ENCODE peak calls at places on chromosome 13, in nine cellular contexts. I is fibroblast of lung, S is left ventricle myocardium inferior, O is cardiac muscle cell, B is psoas muscle, A is brain microvascular endothelial cell, F is left lung, U is testis, D is upper lobe of right lung. C is an unnamed sample. For H3K27me3, the result is how much of the 10 kb centered on the place peaks cover.

GRCh38 chr13:83452292-83452950 is 429.9 kb downstream of the SLITRK1 start:
- DNase-seq in I (no peak), S (no peak), O (no peak), B (no peak), A (no peak), F (no peak), U (no peak), D (peak), C (no peak)

GRCh38 chr13:113601166-113602070 is 16.9 kb downstream of the TFDP1 start:
- DNase-seq in I (no peak), S (no peak), O (no peak), B (no peak), A (no peak), F (no peak), U (no peak), D (no peak), C (no peak)

GRCh38 chr13:48448963-48449614 is 36.2 kb upstream of the LPAR6 start:
- DNase-seq in I (peak), S (no peak), O (peak), B (no peak), A (no peak), F (no peak), U (no peak), D (no peak), C (no peak)

GRCh38 chr13:89695343-89696257 is 1651.9 kb upstream of the MIR17HG start:
- DNase-seq in I (peak), S (no peak), O (peak), B (no peak), A (peak), F (no peak), U (peak), D (no peak), C (no peak)

GRCh38 chr13:46403851-46404731 is 17.0 kb upstream of the RUBCNL start:
- DNase-seq in I (no peak), S (no peak), O (no peak), B (no peak), A (no peak), F (peak), U (no peak), D (no peak), C (no peak)

GRCh38 chr13:106033634-106034033 is 501.8 kb downstream of the EFNB2 start:
- DNase-seq in I (peak), S (no peak), O (peak), B (no peak), A (peak), F (no peak), U (no peak), D (no peak), C (no peak)

GRCh38 chr13:31476266-31476665 is 263.1 kb upstream of the RXFP2 start:
- DNase-seq in I (peak), S (no peak), O (peak), B (no peak), A (peak), F (no peak), U (peak), D (no peak), C (no peak)

GRCh38 chr13:110265682-110266430 is 41.1 kb downstream of the COL4A1 start:
- DNase-seq in I (no peak), S (peak), O (no peak), B (peak), A (no peak), F (no peak), U (no peak), D (no peak), C (no peak)

GRCh38 chr13:48603375-48603774 is 50.4 kb upstream of the CYSLTR2 start:
- DNase-seq in I (no peak), S (no peak), O (no peak), B (no peak), A (no peak), F (no peak), U (no peak), D (no peak), C (no peak)

GRCh38 chr13:28483313-28483931 is 11.5 kb downstream of the FLT1 start:
- DNase-seq in I (no peak), S (no peak), O (no peak), B (no peak), A (no peak), F (no peak), U (no peak), D (no peak), C (no peak)

GRCh38 chr13:106858910-106859309 is 291.0 kb upstream of the ARGLU1 start:
- DNase-seq in I (no peak), S (no peak), O (no peak), B (no peak), A (no peak), F (no peak), U (no peak), D (no peak), C (no peak)

GRCh38 chr13:74136089-74136658 is 2.0 kb upstream of the KLF12 start:
- DNase-seq in I (peak), S (peak), O (peak), B (peak), A (peak), F (no peak), U (peak), D (peak), C (peak)

GRCh38 chr13:66578305-66578704 is 651.8 kb downstream of the PCDH9 start:
- DNase-seq in I (no peak), S (no peak), O (no peak), B (no peak), A (peak), F (no peak), U (no peak), D (no peak), C (no peak)

GRCh38 chr13:106210327-106210726 is 325.1 kb downstream of the EFNB2 start:
- DNase-seq in I (no peak), S (no peak), O (peak), B (no peak), A (peak), F (no peak), U (no peak), D (no peak), C (no peak)

GRCh38 chr13:36154567-36155231 is 23.5 kb upstream of the DCLK1 start:
- DNase-seq in I (no peak), S (peak), O (no peak), B (peak), A (peak), F (no peak), U (peak), D (no peak), C (no peak)

GRCh38 chr13:34849406-34849805 is 92.7 kb upstream of the NBEA start:
- DNase-seq in I (no peak), S (no peak), O (no peak), B (no peak), A (no peak), F (no peak), U (no peak), D (no peak), C (no peak)

GRCh38 chr13:106276876-106277275 is 258.6 kb downstream of the EFNB2 start:
- DNase-seq in I (no peak), S (no peak), O (no peak), B (no peak), A (no peak), F (no peak), U (no peak), D (no peak), C (no peak)

GRCh38 chr13:77833331-77833863 is 85.2 kb downstream of the EDNRB start:
- DNase-seq in I (peak), S (no peak), O (peak), B (no peak), A (no peak), F (no peak), U (no peak), D (no peak), C (no peak)

DNA sequence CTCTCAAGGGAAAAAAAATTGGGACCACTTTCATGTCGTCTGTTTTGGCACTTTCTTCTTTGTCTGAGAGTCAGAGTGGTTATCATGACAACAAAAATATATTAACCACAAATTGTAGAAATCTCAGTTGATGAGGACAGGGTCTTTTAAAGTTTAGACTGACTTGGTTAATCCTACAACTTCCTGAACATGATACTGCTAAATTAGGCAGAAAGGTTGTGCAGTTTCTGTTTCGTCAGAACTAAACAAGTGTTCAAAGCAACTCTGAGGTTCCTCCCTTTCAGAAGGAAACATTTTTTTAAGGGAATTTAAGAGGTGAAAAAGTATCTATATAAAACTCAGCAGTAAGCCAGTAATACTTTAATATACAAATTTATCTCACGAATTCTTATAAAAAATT is 15.3 kb downstream of the KLF5 start:
- DNase-seq in I (no peak), S (no peak), O (peak), B (no peak), A (no peak), F (no peak), U (no peak), D (no peak), C (no peak)
- H3K27ac ChIP-seq in I (no peak), S (no peak), O (no peak), B (no peak), A (no peak), F (peak), U (no peak), D (no peak), C (no peak)

GRCh38 chr13:25018729-25019115 is 77.2 kb upstream of the PABPC3 start:
- DNase-seq in I (no peak), S (no peak), O (no peak), B (no peak), A (no peak), F (no peak), U (peak), D (no peak), C (no peak)
- TF ChIP-seq CTCF in I (no peak), S (no peak), O (no peak), B (no peak), A (no peak), F (no peak), U (no peak), D (no peak), C (no peak)

DNA sequence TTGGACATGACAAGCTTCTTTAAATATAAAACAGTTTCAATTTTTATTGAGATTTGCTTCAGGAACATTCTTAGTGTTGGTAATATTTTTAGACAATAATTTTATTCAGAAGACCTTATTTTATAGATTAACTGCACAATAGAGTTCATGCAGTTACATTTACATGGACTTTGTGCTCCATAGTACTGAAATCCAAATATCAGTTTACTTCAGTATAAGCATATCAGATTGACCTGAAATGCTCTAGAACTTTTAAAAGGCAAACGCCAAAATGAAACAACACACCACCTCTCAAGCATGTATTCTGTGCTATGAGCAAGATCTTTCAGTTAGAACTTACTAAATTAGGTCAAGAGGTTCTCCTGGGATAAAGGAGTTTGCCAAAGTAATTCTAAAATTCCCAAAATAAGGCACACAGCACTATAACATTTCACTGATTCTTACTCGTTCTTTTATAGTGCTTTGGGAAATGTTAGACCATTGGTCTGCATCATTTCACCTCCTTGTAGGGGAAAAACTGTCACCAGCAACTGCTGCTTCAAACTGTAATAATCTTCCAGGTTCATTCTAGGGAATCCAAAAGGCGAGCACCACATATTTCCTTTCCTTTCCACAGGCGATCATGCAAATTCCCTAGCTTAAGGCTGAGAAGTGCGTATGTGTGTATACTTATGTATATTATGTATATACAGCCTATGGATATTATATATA is 275.4 kb downstream of the ENOX1 start:
- DNase-seq in I (no peak), S (no peak), O (no peak), B (no peak), A (no peak), F (no peak), U (no peak), D (no peak), C (no peak)
- H3K27me3 ChIP-seq in I (under half), S (under half), O (under half), B (under half), A (under half), F (under half), U (under half), D (under half), C (under half)

DNA sequence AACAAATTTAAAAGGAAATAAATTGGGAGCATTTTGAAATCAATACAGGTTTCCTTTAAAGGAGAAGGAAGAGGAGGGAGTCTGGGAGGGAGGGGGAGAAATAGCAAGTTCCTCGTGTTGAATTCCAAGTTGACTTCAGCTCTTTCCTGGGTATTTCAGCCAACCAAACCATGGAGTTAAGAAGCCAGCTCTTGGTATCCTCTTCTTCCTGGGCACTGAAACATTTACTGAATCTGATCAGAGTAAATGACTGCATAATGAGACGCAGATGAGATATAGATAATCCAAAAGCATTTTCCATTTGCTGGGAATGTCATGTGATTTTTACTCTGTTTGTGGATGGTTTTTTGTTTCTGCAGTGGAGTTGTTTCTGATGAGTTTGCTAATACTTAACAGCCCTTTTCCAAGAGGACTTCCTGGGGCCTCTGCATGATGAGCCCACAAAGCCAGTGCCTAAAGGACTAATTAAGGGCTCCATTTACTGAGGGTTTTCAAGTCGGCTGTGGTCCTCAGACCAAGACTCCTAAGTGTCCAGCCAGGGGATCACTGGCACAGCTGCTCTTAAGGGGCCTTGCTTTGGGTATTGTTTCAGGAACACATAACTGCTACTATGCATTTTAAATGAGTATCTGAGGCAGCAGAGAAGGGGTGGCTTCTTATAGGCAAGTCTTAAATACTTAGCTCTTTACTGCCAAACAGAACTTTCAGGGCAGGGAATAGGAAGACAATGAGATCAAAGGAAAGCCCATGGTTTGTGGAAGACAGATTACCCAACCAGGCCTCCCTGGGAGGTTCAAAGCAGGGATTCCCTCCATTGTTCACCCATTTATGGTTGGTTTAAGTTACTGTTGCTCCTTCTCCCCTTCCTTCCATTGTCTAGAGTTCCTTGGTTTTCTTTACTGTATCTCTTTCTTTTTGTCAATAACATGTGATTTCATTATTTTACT is 61.7 kb downstream of the TNFRSF19 start:
- DNase-seq in I (no peak), S (no peak), O (no peak), B (no peak), A (no peak), F (no peak), U (no peak), D (no peak), C (no peak)
- H3K27ac ChIP-seq in I (no peak), S (peak), O (peak), B (no peak), A (no peak), F (no peak), U (no peak), D (no peak), C (no peak)

DNA sequence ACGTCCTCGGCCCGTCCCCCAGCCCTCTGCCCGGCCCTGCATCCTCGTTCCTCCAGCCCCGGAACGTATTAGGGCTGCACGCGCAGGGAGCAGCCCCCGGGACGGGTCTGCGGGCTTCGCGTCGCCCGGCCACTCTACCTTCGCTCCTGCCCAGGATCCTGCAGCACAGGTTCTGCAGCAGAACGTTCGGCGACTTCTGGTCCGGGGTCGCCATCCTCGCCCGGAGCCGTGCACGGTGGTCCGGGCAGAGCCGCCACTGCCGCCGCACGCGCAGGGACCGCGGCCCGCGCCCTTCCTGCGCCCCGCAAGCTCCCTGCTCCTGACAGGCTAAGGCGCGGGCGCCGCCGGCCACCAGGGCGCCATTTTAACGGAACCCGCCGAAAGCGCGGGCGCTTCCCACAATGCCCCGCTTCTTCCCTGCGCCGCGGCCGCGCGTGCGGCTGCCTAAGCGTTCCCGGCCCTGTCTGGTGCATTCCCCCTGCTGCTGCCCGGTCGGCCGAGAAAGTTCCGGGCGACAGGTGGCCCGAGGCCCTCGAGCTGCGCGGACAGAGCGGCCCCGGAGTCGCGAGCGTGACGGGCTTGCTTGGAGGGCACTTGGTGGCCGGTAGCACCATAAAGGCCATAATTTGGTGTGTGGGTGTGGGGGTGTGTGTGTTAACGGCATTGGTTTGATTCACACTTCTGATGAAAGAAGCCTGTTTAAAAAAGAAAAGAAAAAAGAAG is at the start of gene TUBGCP3:
- DNase-seq in I (peak), S (peak), O (peak), B (peak), A (peak), F (peak), U (peak), D (peak), C (peak)
- TF ChIP-seq CTCF in I (no peak), S (peak), O (no peak), B (no peak), A (no peak), F (no peak), U (no peak), D (no peak), C (no peak)

GRCh38 chr13:97196340-97196739 is 25.8 kb upstream of the MBNL2 start:
- DNase-seq in I (no peak), S (no peak), O (no peak), B (no peak), A (no peak), F (no peak), U (no peak), D (no peak), C (no peak)
- H3K27me3 ChIP-seq in I (under half), S (under half), O (under half), B (under half), A (under half), F (under half), U (under half), D (under half), C (under half)

DNA sequence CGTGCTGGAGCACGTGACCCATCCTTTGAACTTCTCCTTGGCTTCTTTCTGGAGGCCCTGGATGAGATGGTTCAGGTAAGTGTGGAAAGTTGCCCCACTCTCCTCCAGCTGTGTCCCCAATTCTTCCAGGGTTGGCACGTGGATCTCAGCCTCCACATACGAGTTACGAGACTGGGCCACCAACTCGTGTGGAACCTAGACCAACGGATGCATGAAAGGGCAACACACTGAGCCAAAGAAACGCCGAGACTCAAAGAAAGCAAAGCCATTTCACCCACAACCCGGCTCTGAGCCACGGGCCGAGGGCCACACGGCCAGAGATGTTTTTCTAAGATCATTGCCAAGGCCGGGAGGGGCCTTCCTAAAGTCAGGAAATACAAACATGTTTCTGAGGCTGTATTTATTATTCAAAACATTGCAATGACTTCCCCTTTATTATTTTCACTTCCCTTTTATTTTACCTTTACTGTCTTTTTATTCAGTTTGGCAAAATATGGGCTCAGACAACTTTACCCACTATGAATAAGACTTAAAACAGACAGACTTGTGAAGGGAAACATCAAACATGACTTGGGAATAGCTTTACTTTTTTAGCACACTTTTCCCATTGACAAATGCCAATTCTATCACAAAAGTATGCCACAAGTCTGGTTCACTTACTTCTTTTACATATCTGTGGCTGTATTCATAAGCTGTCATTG is 94.6 kb downstream of the KL start:
- DNase-seq in I (peak), S (peak), O (peak), B (peak), A (no peak), F (no peak), U (peak), D (no peak), C (no peak)
- H3K27ac ChIP-seq in I (peak), S (peak), O (no peak), B (no peak), A (peak), F (peak), U (no peak), D (peak), C (no peak)

DNA sequence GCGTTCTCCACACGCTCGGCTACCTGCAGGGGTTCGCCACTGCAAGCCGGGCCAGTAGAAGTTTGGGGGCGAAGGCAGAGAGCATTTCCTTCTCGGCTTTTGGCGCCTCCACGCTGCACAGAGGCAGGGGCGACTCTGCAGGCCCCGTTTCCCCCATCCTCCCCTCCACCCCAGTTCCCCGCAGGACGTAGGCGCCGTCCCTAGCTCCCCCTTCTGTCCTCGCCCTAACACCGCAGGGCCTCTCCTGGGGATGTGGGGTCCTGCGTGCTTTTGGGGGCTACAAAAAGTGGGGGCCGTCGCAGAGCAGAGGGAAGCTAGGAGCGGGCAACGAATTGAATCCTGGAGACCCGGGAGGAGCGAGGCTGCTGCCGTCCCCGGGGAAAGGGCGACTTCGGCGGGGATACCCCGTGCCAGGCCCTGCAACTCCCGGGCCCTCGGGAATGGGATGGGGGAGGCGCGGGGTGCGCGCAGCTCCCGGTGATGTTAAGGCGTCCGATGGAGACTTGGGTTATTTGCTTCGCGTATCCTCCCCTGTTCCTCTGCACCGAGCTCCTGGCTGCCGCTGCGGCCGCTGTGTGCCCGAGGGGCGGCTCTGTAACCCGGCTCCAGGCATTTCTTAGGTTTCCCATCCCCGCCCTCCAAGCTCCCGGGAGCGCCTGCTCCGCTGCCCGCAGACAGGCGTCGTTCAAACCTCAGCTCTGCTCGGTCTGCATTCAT is 255.9 kb upstream of the SOX21 start:
- DNase-seq in I (peak), S (no peak), O (peak), B (no peak), A (no peak), F (no peak), U (no peak), D (no peak), C (no peak)
- TF ChIP-seq CTCF in I (peak), S (no peak), O (no peak), B (no peak), A (peak), F (no peak), U (no peak), D (no peak), C (no peak)

C was measured in CD4-positive, alpha-beta T cell.